ENCODE peak calls at places on chromosomes 11 and 22, in six cellular contexts. X is H9, H is mesenchymal stem cell, N is trophoblast cell, J is H1, B is IMR-90. D is an unnamed sample.

GRCh38 chr22:19325296-19325950 is 33.9 kb upstream of the CLTCL1 start:
- DNase-seq in X (no peak), J (no peak), H (peak; percentile 5), B (peak; percentile 55), N (no peak), D (no peak)

GRCh38 chr11:119641991-119642745 is 86.8 kb downstream of the NECTIN1 start:
- DNase-seq in J (no peak), X (no peak), B (peak; percentile 5), N (no peak), H (peak; percentile 51), D (no peak)

GRCh38 chr11:76690736-76691135 is 20.2 kb upstream of the LRRC32 start:
- DNase-seq in J (no peak), B (peak; percentile 86), H (peak; percentile 96), X (no peak), N (peak; percentile 81), D (no peak)

GRCh38 chr11:64233913-64234839 is at the start of gene VEGFB:
- DNase-seq in B (peak; percentile 26), J (peak; percentile 75), X (no peak), H (peak; percentile 58), N (no peak), D (no peak)

GRCh38 chr11:33268945-33269567 is 11.9 kb downstream of the HIPK3 start:
- DNase-seq in X (no peak), B (peak; percentile 29), J (no peak), N (no peak), H (peak; percentile 50), D (no peak)

GRCh38 chr22:36294801-36295200 is 41.9 kb downstream of the APOL1 start:
- DNase-seq in B (no peak), H (no peak), N (no peak), J (no peak), X (no peak), D (no peak)

GRCh38 chr22:33331017-33331416 is 272.8 kb upstream of the SYN3 start:
- DNase-seq in H (no peak), J (no peak), N (no peak), X (no peak), B (no peak), D (no peak)

GRCh38 chr22:43628253-43628649 is 183.9 kb downstream of the EFCAB6 start:
- DNase-seq in H (no peak), B (no peak), X (no peak), J (no peak), N (no peak), D (no peak)

GRCh38 chr22:19176732-19177131 is 1.8 kb downstream of the SLC25A1 start:
- DNase-seq in N (no peak), X (no peak), H (no peak), B (no peak), J (no peak), D (no peak)

GRCh38 chr22:30320021-30320556 is 6.7 kb downstream of the TBC1D10A start:
- DNase-seq in J (no peak), N (no peak), X (no peak), B (no peak), H (no peak), D (no peak)

GRCh38 chr22:25038239-25038638 is 85.7 kb downstream of the KIAA1671 start:
- DNase-seq in B (no peak), X (no peak), N (no peak), H (no peak), J (no peak), D (no peak)

GRCh38 chr11:34318111-34319037 is 39.4 kb downstream of the ABTB2 start:
- DNase-seq in B (peak; percentile 58), X (no peak), H (peak; percentile 20), J (no peak), N (no peak), D (no peak)

GRCh38 chr11:96332236-96332761 is 10.7 kb downstream of the MAML2 start:
- DNase-seq in H (peak; percentile 61), X (no peak), J (no peak), B (no peak), N (peak; percentile 62), D (no peak)

GRCh38 chr11:27912916-27913315 is 195.0 kb downstream of the KIF18A start:
- DNase-seq in B (peak; percentile 36), J (no peak), X (no peak), N (no peak), H (peak; percentile 62), D (no peak)

GRCh38 chr11:6615882-6616585 is 3.2 kb downstream of the TPP1 start:
- DNase-seq in N (no peak), H (peak; percentile 60), J (no peak), B (peak; percentile 63), X (no peak), D (no peak)

GRCh38 chr11:26510201-26510600 is 61.9 kb downstream of the MUC15 start:
- DNase-seq in J (no peak), B (no peak), X (no peak), H (no peak), N (no peak), D (no peak)

DNA sequence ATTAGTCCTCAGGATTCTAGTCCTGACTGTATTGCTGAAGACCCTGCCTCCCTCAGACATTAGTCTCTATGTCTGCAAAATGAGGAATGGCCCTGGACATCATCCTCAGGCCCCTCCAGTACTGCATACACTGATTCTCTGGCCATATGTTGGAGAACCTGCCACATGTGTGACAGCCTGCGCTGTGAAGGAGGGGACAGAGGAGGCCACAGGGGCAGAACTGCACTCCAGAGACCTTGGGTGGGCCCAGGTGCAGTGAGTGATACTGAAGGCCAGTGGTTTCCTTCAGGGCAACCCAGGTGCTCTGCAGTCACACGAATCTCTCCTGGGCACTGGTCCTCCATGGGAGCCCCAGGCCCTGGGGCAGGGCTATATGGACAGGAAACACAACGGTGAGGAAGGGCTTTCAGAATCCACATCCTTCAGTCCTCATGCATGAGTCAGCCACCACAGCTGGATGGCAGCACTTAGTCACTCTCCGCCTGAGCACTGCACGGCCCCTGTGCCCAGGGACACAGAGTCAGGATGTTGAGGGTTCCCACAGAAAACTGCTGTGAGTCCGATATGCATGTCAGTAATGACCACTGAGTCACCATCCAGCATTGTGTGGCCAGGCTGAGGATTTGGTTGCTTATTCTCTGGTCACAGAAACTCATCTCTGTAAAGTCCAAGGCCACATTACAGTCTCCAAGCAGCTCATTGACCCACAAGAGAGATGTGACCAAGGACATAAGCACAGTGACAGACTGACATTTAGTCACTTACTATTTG is 39.7 kb downstream of the ME3 start:
- DNase-seq in H (peak; percentile 99), X (peak; percentile 77), J (no peak), N (peak; percentile 53), B (peak; percentile 99), D (peak; percentile 12)
- H2AFZ ChIP-seq in H (no peak overlapping the region), X (no peak overlapping the region), J (no peak overlapping the region), N (no peak overlapping the region), B (peak overlapping the region; percentile 59), D (peak overlapping the region; percentile 36)

DNA sequence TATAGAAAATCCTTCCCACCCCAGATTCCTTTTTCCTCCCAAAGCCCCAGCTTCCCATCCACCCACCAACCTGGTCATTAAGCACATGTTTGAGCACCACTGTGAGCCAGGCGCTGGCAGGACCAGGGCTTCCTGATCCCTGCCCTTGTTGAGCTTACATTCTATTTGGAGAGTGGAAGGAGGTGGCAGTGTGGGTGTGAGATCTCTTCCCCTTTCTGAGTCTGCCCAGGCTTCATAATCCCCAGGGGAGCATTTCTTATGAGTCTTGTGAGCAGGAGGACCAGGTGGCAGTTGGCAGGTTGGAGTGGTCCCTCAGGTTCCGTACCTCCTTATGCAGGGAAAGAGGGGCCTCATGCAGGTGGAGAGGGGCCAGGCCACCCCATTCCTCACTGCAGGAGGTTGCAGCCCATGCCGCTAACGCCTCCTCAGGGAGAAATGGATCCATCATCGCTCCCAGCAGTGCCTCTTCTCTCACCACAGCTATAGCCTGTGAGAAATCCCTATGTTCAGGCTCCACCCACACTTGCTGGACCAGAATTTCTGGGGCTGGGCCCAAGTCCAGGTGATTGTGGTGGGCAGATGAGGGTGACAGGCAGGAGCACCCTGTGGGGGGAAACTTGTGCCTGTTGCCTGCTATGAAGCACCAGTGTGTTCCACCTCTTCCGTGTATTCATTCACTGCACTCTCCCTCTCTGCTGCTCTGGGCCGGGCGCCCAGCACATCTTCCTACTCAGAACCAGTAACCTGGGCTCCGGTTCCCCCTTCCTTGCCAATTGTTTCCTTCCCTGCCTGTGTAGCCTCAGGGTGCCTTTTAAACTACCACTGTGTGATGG is 23.5 kb downstream of the UBE2L3 start:
- DNase-seq in N (no peak), X (no peak), J (no peak), B (no peak), H (no peak), D (no peak)
- H3K79me1 ChIP-seq in N (no peaks in the 10 kb centered on the region), X (peaks cover 11% of the 10 kb centered on the region), J (peaks cover 23% of the 10 kb centered on the region), B (peaks cover 14% of the 10 kb centered on the region), H (no peaks in the 10 kb centered on the region), D (peaks cover 24% of the 10 kb centered on the region)

DNA sequence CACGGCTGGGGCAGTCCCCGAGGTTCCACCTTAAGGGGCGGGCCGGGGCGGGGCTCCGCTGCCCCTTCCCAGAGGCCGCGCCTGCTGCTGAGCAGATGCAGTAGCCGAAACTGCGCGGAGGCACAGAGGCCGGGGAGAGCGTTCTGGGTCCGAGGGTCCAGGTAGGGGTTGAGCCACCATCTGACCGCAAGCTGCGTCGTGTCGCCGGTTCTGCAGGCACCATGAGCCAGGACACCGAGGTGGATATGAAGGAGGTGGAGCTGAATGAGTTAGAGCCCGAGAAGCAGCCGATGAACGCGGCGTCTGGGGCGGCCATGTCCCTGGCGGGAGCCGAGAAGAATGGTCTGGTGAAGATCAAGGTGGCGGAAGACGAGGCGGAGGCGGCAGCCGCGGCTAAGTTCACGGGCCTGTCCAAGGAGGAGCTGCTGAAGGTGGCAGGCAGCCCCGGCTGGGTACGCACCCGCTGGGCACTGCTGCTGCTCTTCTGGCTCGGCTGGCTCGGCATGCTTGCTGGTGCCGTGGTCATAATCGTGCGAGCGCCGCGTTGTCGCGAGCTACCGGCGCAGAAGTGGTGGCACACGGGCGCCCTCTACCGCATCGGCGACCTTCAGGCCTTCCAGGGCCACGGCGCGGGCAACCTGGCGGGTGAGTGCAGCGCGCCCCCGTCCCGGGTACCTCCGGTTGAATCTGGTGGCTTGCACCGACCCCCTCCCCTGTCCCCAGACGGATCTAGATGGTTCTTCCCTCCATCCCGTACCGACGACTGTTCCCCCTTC is at the start of gene SLC3A2:
- DNase-seq in H (peak; percentile 88), X (peak; percentile 92), J (peak; percentile 88), N (peak; percentile 91), B (peak; percentile 82), D (peak; percentile 86)
- H2AFZ ChIP-seq in H (no peak within 1 kb of the TSS), X (no peak within 1 kb of the TSS), J (no peak within 1 kb of the TSS), N (peak within 1 kb of the TSS; percentile 35), B (peak within 1 kb of the TSS; percentile 87), D (peak within 1 kb of the TSS; percentile 55)

GRCh38 chr11:72745925-72746550 is 6.2 kb downstream of the ARAP1 start:
- DNase-seq in X (no peak), H (no peak), N (no peak), B (no peak), J (no peak), D (no peak)
- H3K79me1 ChIP-seq in X (peaks cover 7% of the 10 kb centered on the region), H (peaks cover 43% of the 10 kb centered on the region), N (peaks cover 9% of the 10 kb centered on the region), B (peaks cover 30% of the 10 kb centered on the region), J (peaks cover 24% of the 10 kb centered on the region), D (peaks cover 6% of the 10 kb centered on the region)

GRCh38 chr11:58727415-58727797 is 4.3 kb downstream of the GLYAT start:
- DNase-seq in J (no peak), N (no peak), B (no peak), X (no peak), H (no peak), D (no peak)
- H2AFZ ChIP-seq in J (no peak overlapping the region), N (no peak overlapping the region), B (no peak overlapping the region), X (no peak overlapping the region), H (no peak overlapping the region), D (no peak overlapping the region)